ENCODE peak calls at places on chromosomes 7 and 10, in six cellular contexts. D, X, U, C, F and B are unnamed samples.

GRCh38 chr10:85492684-85493083 is 873.9 kb downstream of the GRID1 start:
- DNase-seq in D (no peak), X (no peak), U (peak), C (peak), F (no peak), B (no peak)

GRCh38 chr7:22723171-22723601 is 3.8 kb upstream of the IL6 start:
- DNase-seq in D (peak), X (no peak), U (peak), C (peak), F (peak), B (peak)

GRCh38 chr7:45985902-45986301 is 64.8 kb upstream of the IGFBP3 start:
- DNase-seq in D (peak), X (peak), U (peak), C (no peak), F (peak), B (no peak)

GRCh38 chr7:29478218-29478617 is 85.4 kb upstream of the PRR15 start:
- DNase-seq in D (no peak), X (no peak), U (no peak), C (no peak), F (no peak), B (no peak)

GRCh38 chr10:116692225-116692624 is 50.1 kb downstream of the HSPA12A start:
- DNase-seq in D (no peak), X (no peak), U (no peak), C (no peak), F (no peak), B (no peak)

GRCh38 chr10:110530131-110530831 is 32.6 kb downstream of the DUSP5 start:
- DNase-seq in D (peak), X (no peak), U (no peak), C (peak), F (peak), B (no peak)

GRCh38 chr10:132885451-132886210 is 56.7 kb downstream of the CFAP46 start:
- DNase-seq in D (no peak), X (no peak), U (no peak), C (peak), F (no peak), B (no peak)

GRCh38 chr7:155884225-155885161 is 72.2 kb upstream of the SHH start:
- DNase-seq in D (no peak), X (no peak), U (no peak), C (peak), F (no peak), B (no peak)

GRCh38 chr7:64618785-64619456 is 47.0 kb upstream of the ZNF107 start:
- DNase-seq in D (peak), X (no peak), U (peak), C (no peak), F (peak), B (peak)

GRCh38 chr10:48470893-48471805 is 133.7 kb downstream of the ARHGAP22 start:
- DNase-seq in D (peak), X (no peak), U (peak), C (no peak), F (no peak), B (peak)

GRCh38 chr7:94295805-94296204 is 98.9 kb upstream of the COL1A2 start:
- DNase-seq in D (peak), X (no peak), U (no peak), C (no peak), F (peak), B (peak)

GRCh38 chr10:72048450-72049124 is 39.8 kb downstream of the SPOCK2 start:
- DNase-seq in D (peak), X (peak), U (peak), C (peak), F (peak), B (peak)

GRCh38 chr10:119135517-119135890 is 30.0 kb downstream of the SFXN4 start:
- DNase-seq in D (peak), X (no peak), U (peak), C (no peak), F (no peak), B (no peak)

GRCh38 chr10:6763417-6763816 is 183.3 kb upstream of the PRKCQ start:
- DNase-seq in D (no peak), X (no peak), U (no peak), C (no peak), F (no peak), B (no peak)

GRCh38 chr7:42142089-42142488 is 94.9 kb downstream of the GLI3 start:
- DNase-seq in D (no peak), X (no peak), U (no peak), C (no peak), F (no peak), B (no peak)

GRCh38 chr10:95440756-95441546 is 120.2 kb downstream of the SORBS1 start:
- DNase-seq in D (no peak), X (no peak), U (no peak), C (no peak), F (no peak), B (peak)

GRCh38 chr7:142413280-142414000 is 155.6 kb upstream of the PRSS58 start:
- DNase-seq in D (no peak), X (no peak), U (no peak), C (no peak), F (no peak), B (no peak)

GRCh38 chr10:124748206-124748605 is 4.0 kb upstream of the FAM53B start:
- DNase-seq in D (no peak), X (no peak), U (no peak), C (no peak), F (no peak), B (no peak)

GRCh38 chr10:62993121-62993520 is 140.0 kb upstream of the NRBF2 start:
- DNase-seq in D (peak), X (no peak), U (no peak), C (no peak), F (peak), B (peak)

GRCh38 chr10:72250666-72251065 is 23.1 kb upstream of the DDIT4 start:
- DNase-seq in D (peak), X (no peak), U (no peak), C (no peak), F (no peak), B (peak)

DNA sequence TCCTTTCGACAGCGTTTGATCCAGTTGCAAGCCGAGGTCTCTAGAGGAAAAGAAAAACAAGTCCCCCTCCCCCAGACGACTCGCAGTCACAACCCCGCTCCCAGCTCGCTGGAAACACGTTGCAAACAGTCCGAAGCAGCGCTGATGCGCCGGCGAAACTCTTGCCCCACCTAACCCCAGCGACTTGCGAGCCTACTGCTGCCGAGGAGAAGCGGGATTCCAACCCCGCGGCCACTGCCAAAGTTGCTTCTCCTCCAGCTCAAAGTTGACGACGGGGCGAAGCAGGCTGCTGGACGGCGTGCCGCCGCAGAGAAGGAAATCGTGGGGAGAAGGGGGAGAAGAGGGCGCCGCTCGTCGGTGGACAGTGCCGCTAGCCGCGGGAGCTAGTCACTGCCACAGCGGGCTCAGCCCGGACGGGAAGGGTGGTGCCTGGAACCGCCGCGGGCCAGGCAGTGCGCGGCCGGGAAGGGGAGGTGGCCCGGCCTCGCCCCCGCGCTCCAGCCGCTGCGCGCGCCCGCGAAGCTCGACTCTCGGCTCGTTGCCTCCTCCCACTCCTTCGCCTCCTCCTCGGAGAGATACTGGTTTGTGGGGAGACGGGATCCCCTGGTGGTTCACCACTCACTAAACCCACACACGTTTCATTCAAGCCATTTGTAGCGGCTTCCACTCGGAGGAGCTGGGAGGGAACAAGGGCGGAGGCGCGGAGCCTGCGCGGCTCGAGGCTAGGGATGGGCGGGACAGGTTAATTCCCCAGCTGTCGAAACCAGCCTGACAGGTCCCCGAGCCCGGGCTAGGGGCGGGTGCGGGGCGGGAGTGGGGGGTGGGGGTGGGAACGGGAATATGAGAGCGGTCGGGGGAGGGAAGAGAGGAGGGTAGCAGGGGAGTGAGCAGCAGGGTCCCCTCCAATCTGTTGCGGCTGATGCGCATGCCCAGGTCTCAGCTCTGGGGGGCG is at the start of gene GPR37:
- DNase-seq in D (peak), X (no peak), U (no peak), C (peak), F (peak), B (peak)
- TF ChIP-seq CTCF in D (no peak), X (no peak), U (no peak), C (no peak), F (peak), B (peak)

GRCh38 chr7:30596043-30596641 is 1.5 kb downstream of the GARS1 start:
- DNase-seq in D (peak), X (no peak), U (peak), C (no peak), F (peak), B (no peak)
- H3K4me3 ChIP-seq in D (peak), X (peak), U (peak), C (peak), F (peak), B (peak)

DNA sequence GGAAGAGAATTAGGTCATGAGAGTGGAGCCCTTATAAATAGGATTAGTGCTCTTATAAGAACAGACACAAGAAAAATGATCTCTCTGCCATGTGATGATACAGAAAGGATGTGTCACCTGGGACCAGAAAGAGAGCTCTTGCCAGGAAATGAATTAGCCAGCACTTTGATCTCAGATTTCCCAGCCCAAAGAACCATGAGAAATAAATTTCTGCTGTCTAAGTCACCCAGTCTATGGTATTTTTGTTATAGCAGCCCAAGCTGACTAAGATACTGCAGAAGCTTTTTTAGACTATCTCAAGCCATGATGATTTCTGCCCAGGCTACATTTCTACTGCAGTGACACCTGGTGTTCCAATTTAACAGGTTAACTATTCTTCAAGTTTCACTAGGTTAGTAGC is 84.8 kb downstream of the RSU1 start:
- DNase-seq in D (no peak), X (no peak), U (no peak), C (no peak), F (peak), B (no peak)
- TF ChIP-seq CTCF in D (no peak), X (no peak), U (no peak), C (no peak), F (no peak), B (no peak)

GRCh38 chr10:102674566-102674965 is 30.3 kb downstream of the TRIM8 start:
- DNase-seq in D (no peak), X (no peak), U (no peak), C (no peak), F (no peak), B (no peak)
- H3K4me3 ChIP-seq in D (no peak), X (no peak), U (no peak), C (no peak), F (no peak), B (no peak)

GRCh38 chr10:80529604-80530003 is 8.1 kb upstream of the SH2D4B start:
- DNase-seq in D (no peak), X (no peak), U (no peak), C (no peak), F (no peak), B (no peak)

GRCh38 chr10:80528185-80528700 is 9.5 kb upstream of the SH2D4B start:
- DNase-seq in D (no peak), X (no peak), U (peak), C (no peak), F (no peak), B (no peak)

GRCh38 chr10:80528901-80529300 is 8.8 kb upstream of the SH2D4B start:
- DNase-seq in D (no peak), X (no peak), U (no peak), C (no peak), F (no peak), B (no peak)

GRCh38 chr10:80530816-80531215 is 6.9 kb upstream of the SH2D4B start:
- DNase-seq in D (no peak), X (no peak), U (no peak), C (no peak), F (no peak), B (no peak)

GRCh38 chr10:80530251-80530650 is 7.5 kb upstream of the SH2D4B start:
- DNase-seq in D (peak), X (no peak), U (peak), C (no peak), F (no peak), B (no peak)
- TF ChIP-seq CTCF in D (peak), X (peak), U (peak), C (peak), F (no peak), B (no peak)

GRCh38 chr10:103849212-103849877 is 6.0 kb downstream of the SH3PXD2A start:
- DNase-seq in D (no peak), X (no peak), U (no peak), C (no peak), F (no peak), B (no peak)

GRCh38 chr10:103852189-103852711 is 3.1 kb downstream of the SH3PXD2A start:
- DNase-seq in D (peak), X (no peak), U (peak), C (no peak), F (no peak), B (no peak)

GRCh38 chr10:103851261-103851660 is 4.1 kb downstream of the SH3PXD2A start:
- DNase-seq in D (no peak), X (no peak), U (no peak), C (no peak), F (no peak), B (no peak)

GRCh38 chr10:103849880-103850571 is 5.3 kb downstream of the SH3PXD2A start:
- DNase-seq in D (peak), X (peak), U (peak), C (no peak), F (peak), B (peak)

DNA sequence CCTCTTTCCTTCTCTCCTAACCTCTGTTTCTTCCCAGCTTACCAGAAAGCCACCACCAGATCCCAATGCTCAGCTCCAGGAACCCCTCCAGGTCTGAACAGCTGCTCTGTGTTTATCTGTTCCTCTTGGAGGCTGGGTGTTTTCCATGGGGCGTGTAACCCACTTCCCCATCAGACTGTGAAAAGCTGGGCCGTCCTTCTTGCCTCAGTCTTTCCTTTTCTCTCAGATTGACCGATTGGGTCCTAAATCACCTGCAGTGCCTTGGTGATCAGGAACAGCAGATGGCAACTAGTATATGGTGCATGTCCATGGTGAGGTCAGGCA is 4.8 kb downstream of the SH3PXD2A start:
- DNase-seq in D (no peak), X (no peak), U (no peak), C (no peak), F (no peak), B (no peak)
- H3K4me3 ChIP-seq in D (no peak), X (no peak), U (no peak), C (no peak), F (peak), B (peak)